ENCODE peak calls at places on chromosomes 13 and 19, in eight cellular contexts. L is PC-3, X is hepatocyte, H is neural progenitor cell, E is OCI-LY7, R is HCT116, Q is GM23338, M is SK-N-SH. F is an unnamed sample. For H3K79me2, the result is how much of the 10 kb centered on the place peaks cover.

GRCh38 chr19:2045501-2046045 is 5.5 kb downstream of the MKNK2 start:
- DNase-seq in X (peak), H (no peak), R (no peak), Q (no peak), M (no peak), E (no peak), L (no peak), F (no peak)

GRCh38 chr13:38308736-38309135 is 40.9 kb upstream of the UFM1 start:
- DNase-seq in X (peak), H (no peak), R (no peak), Q (no peak), L (peak), M (no peak), E (no peak), F (no peak)

GRCh38 chr13:112588490-112589297 is 741 bp upstream of the TUBGCP3 start:
- DNase-seq in M (no peak), L (no peak), Q (no peak), X (no peak), H (no peak), E (no peak), R (no peak), F (no peak)

GRCh38 chr13:45718992-45719391 is 16.9 kb downstream of the CBY2 start:
- DNase-seq in H (peak), R (no peak), Q (peak), L (peak), M (no peak), E (no peak), X (no peak), F (no peak)

GRCh38 chr19:46608178-46608577 is 7.0 kb downstream of the CALM3 start:
- DNase-seq in Q (no peak), H (no peak), E (no peak), X (no peak), M (no peak), R (no peak), L (no peak), F (no peak)

GRCh38 chr19:53463263-53463662 is 4.3 kb upstream of the ZNF813 start:
- DNase-seq in L (no peak), M (peak), X (no peak), H (peak), Q (peak), R (no peak), E (peak), F (no peak)

GRCh38 chr19:5013761-5014160 is 44.8 kb downstream of the KDM4B start:
- DNase-seq in X (no peak), L (no peak), H (no peak), Q (no peak), E (no peak), M (no peak), R (no peak), F (no peak)

GRCh38 chr13:111911141-111911720 is 155.7 kb upstream of the SOX1 start:
- DNase-seq in M (no peak), E (no peak), X (peak), H (no peak), L (no peak), Q (no peak), R (no peak), F (no peak)

GRCh38 chr13:53260594-53260993 is 232.0 kb downstream of the OLFM4 start:
- DNase-seq in E (no peak), M (no peak), L (no peak), Q (no peak), R (no peak), H (no peak), X (no peak), F (no peak)

GRCh38 chr13:30178976-30179375 is 128.4 kb downstream of the KATNAL1 start:
- DNase-seq in M (no peak), X (no peak), E (no peak), R (no peak), L (no peak), H (no peak), Q (no peak), F (no peak)

GRCh38 chr13:98429531-98429930 is 147.4 kb downstream of the STK24 start:
- DNase-seq in R (no peak), Q (no peak), H (no peak), X (no peak), M (no peak), L (no peak), E (no peak), F (no peak)

GRCh38 chr13:29954082-29955043 is 103.9 kb upstream of the UBL3 start:
- DNase-seq in R (no peak), H (no peak), Q (no peak), L (no peak), M (no peak), E (no peak), X (no peak), F (no peak)

GRCh38 chr13:48615017-48615416 is 38.7 kb upstream of the CYSLTR2 start:
- DNase-seq in E (no peak), R (no peak), L (no peak), Q (no peak), H (no peak), M (no peak), X (no peak), F (no peak)

GRCh38 chr19:8361921-8362793 is 1.8 kb upstream of the ANGPTL4 start:
- DNase-seq in M (peak), H (no peak), E (no peak), Q (no peak), X (peak), L (peak), R (peak), F (peak)

GRCh38 chr19:5536337-5536894 is 31.3 kb downstream of the TINCR start:
- DNase-seq in M (peak), E (no peak), L (peak), H (peak), X (peak), R (peak), Q (peak), F (no peak)

GRCh38 chr19:1420590-1420989 is 13.2 kb downstream of the DAZAP1 start:
- DNase-seq in E (no peak), X (no peak), Q (no peak), R (no peak), L (no peak), M (no peak), H (no peak), F (no peak)

GRCh38 chr13:76512676-76513277 is 373.4 kb downstream of the KCTD12 start:
- DNase-seq in X (no peak), M (peak), R (no peak), E (no peak), Q (no peak), H (no peak), L (peak), F (no peak)

GRCh38 chr13:60329221-60329983 is 67.6 kb upstream of the TDRD3 start:
- DNase-seq in R (peak), E (peak), L (peak), X (peak), M (peak), H (peak), Q (peak), F (peak)

GRCh38 chr19:57280913-57281425 is 684 bp downstream of the ZNF460 start:
- DNase-seq in X (peak), M (peak), L (peak), Q (no peak), R (no peak), H (no peak), E (peak), F (peak)

GRCh38 chr13:20402881-20403280 is 122.8 kb downstream of the CRYL1 start:
- DNase-seq in L (no peak), R (no peak), Q (no peak), X (no peak), H (no peak), E (no peak), M (no peak), F (no peak)

GRCh38 chr19:5281588-5281987 is 59.0 kb downstream of the PTPRS start:
- DNase-seq in E (no peak), H (no peak), M (peak), Q (no peak), X (no peak), L (no peak), R (no peak), F (no peak)

GRCh38 chr19:23470873-23471555 is 75.7 kb upstream of the ZNF91 start:
- DNase-seq in L (no peak), M (peak), E (no peak), Q (peak), H (no peak), X (no peak), R (no peak), F (no peak)

GRCh38 chr13:112324121-112324520 is 52.0 kb upstream of the SPACA7 start:
- DNase-seq in R (no peak), M (no peak), H (peak), X (no peak), E (no peak), L (no peak), Q (no peak), F (no peak)

GRCh38 chr13:43289458-43290255 is 266.3 kb downstream of the DNAJC15 start:
- DNase-seq in H (no peak), Q (no peak), E (no peak), M (no peak), L (no peak), X (no peak), R (no peak), F (no peak)

GRCh38 chr13:20118268-20119140 is 42.3 kb downstream of the GJA3 start:
- DNase-seq in X (peak), L (peak), H (peak), R (no peak), M (peak), E (no peak), Q (peak), F (no peak)

GRCh38 chr13:104321756-104322155 is 1255.5 kb upstream of the SLC10A2 start:
- DNase-seq in X (no peak), Q (no peak), M (no peak), H (no peak), R (no peak), L (no peak), E (no peak), F (no peak)

GRCh38 chr13:26471807-26472206 is 85.7 kb upstream of the WASF3 start:
- DNase-seq in H (no peak), Q (no peak), M (no peak), E (no peak), L (no peak), R (no peak), X (no peak), F (no peak)

GRCh38 chr19:31625056-31625455 is 275.8 kb upstream of the TSHZ3 start:
- DNase-seq in Q (no peak), R (no peak), E (no peak), X (no peak), L (no peak), M (no peak), H (no peak), F (no peak)

GRCh38 chr13:30735025-30735967 is at the start of gene ALOX5AP:
- DNase-seq in R (no peak), M (no peak), Q (no peak), X (no peak), H (no peak), E (peak), L (no peak), F (peak)

GRCh38 chr13:91701975-91702374 is 303.6 kb downstream of the GPC5 start:
- DNase-seq in H (no peak), R (no peak), X (no peak), L (no peak), Q (no peak), M (no peak), E (no peak), F (no peak)

GRCh38 chr19:42290523-42291436 is 11.2 kb upstream of the PRR19 start:
- DNase-seq in R (no peak), H (peak), M (peak), Q (peak), X (no peak), E (peak), L (no peak), F (no peak)

GRCh38 chr13:112987625-112988024 is 18.6 kb downstream of the MCF2L start:
- DNase-seq in Q (no peak), X (no peak), R (no peak), M (no peak), H (no peak), E (no peak), L (no peak), F (no peak)

GRCh38 chr19:31110331-31110730 is 238.9 kb downstream of the TSHZ3 start:
- DNase-seq in E (no peak), R (no peak), L (no peak), H (peak), Q (peak), X (peak), M (peak), F (no peak)

GRCh38 chr13:60000081-60000480 is 163.6 kb downstream of the DIAPH3 start:
- DNase-seq in X (no peak), L (no peak), E (no peak), Q (no peak), H (no peak), M (no peak), R (no peak), F (no peak)

GRCh38 chr19:40804783-40805242 is 5.8 kb downstream of the EGLN2 start:
- DNase-seq in L (no peak), R (no peak), M (no peak), Q (no peak), E (peak), X (no peak), H (no peak), F (no peak)
- TF ChIP-seq CTCF in L (peak), R (peak), M (peak), Q (no peak), E (peak), X (no peak), H (peak), F (no peak)

GRCh38 chr13:36819811-36820140 is 754 bp downstream of the RFXAP start:
- DNase-seq in M (no peak), X (peak), L (peak), Q (peak), H (peak), E (no peak), R (no peak), F (no peak)
- TF ChIP-seq EZH2phosphoT487 in M (no peak), X (no peak), L (no peak), Q (no peak), H (no peak), E (no peak), R (no peak), F (no peak)

DNA sequence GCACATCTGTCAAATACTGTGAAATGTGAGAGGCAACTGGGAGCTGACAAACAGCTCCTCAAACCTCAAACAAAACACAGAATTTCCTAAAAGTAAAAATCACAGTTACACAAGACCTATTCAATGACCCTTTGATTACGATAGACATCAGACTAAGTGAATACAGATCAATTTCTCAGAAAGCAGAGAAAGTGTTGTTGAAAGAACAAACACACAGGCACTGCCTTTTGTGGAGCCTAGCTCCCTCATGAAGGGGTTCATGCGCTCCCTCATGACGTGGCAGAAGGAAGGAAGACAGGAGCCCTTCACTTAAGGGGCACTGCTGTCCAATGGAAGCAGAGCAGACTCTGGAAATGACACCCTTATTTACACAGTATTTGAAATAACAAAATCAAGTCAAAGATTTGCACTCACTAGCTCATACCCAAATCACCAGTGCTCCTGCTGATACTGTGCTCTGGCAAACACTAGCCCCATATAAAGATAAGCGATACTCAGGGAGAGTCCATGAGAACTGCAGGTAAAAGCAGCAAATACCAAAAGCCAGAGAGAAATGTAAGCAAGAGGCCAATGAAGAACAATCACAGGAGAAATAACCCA is 144.9 kb downstream of the KLF12 start:
- DNase-seq in L (no peak), Q (no peak), X (peak), H (no peak), M (no peak), R (no peak), E (no peak), F (no peak)
- H3K79me2 ChIP-seq in L (under half), Q (under half), X (under half), H (under half), M (under half), R (under half), E (under half), F (under half)

GRCh38 chr19:14061081-14061749 is 661 bp downstream of the PALM3 start:
- DNase-seq in Q (no peak), H (no peak), X (peak), L (no peak), M (peak), E (no peak), R (no peak), F (no peak)

GRCh38 chr19:14058182-14059092 is 3.4 kb downstream of the PALM3 start:
- DNase-seq in L (no peak), E (no peak), M (peak), X (no peak), Q (no peak), H (no peak), R (no peak), F (no peak)

GRCh38 chr19:14056741-14057356 is 5.0 kb downstream of the PALM3 start:
- DNase-seq in R (no peak), E (no peak), L (no peak), X (no peak), M (peak), H (no peak), Q (peak), F (no peak)

GRCh38 chr19:14059652-14060155 is 2.2 kb downstream of the PALM3 start:
- DNase-seq in R (no peak), Q (no peak), X (peak), H (peak), M (peak), E (no peak), L (no peak), F (no peak)

GRCh38 chr19:14059093-14059480 is 2.8 kb downstream of the PALM3 start:
- DNase-seq in Q (peak), M (peak), H (peak), R (no peak), X (no peak), E (peak), L (no peak), F (no peak)
- TF ChIP-seq CTCF in Q (peak), M (peak), H (peak), R (peak), X (peak), E (peak), L (peak), F (peak)

GRCh38 chr19:19549804-19550453 is 11.9 kb downstream of the CILP2 start:
- DNase-seq in M (no peak), H (no peak), E (no peak), L (no peak), X (no peak), R (no peak), Q (no peak), F (no peak)

GRCh38 chr19:19550972-19551861 is 13.2 kb downstream of the CILP2 start:
- DNase-seq in H (peak), L (no peak), R (no peak), E (no peak), Q (no peak), X (no peak), M (no peak), F (no peak)

GRCh38 chr19:19548915-19549537 is 11.0 kb downstream of the CILP2 start:
- DNase-seq in M (no peak), E (no peak), L (no peak), Q (no peak), X (no peak), R (no peak), H (no peak), F (no peak)

GRCh38 chr19:19551862-19552192 is 13.8 kb downstream of the CILP2 start:
- DNase-seq in H (no peak), M (no peak), X (no peak), L (no peak), Q (no peak), E (no peak), R (no peak), F (no peak)

DNA sequence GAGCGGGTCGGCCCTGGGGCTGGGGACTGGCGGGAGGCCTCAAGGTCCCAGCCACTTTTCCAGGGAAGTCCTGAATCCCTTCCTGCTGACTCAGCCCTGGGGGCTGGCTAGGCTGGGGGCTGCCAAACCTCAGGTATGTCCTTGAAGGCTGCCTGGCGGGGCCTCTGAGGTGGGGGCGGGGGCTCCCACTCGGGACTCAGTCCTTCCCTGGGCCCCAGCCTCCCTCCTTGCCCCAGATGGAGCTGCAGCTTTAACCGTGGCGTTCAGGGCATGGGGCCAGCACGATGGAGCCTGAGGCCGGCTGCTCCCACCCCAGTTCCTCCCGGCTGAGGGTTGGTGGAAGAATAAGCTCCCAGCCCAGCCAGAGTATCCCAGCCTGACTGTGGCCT is 12.4 kb downstream of the CILP2 start:
- DNase-seq in E (no peak), H (no peak), X (peak), Q (no peak), L (peak), R (no peak), M (no peak), F (no peak)
- TF ChIP-seq EZH2phosphoT487 in E (no peak), H (no peak), X (no peak), Q (no peak), L (no peak), R (no peak), M (no peak), F (no peak)

GRCh38 chr19:16085115-16085514 is 8.8 kb downstream of the TPM4 start:
- DNase-seq in R (no peak), X (no peak), M (no peak), L (peak), Q (no peak), H (no peak), E (no peak), F (no peak)
- H3K79me2 ChIP-seq in R (half or more), X (half or more), M (half or more), L (under half), Q (under half), H (half or more), E (under half), F (half or more)

GRCh38 chr19:44308011-44308410 is 3.2 kb upstream of the ZNF235 start:
- DNase-seq in E (no peak), R (no peak), L (peak), M (no peak), Q (no peak), H (no peak), X (no peak), F (no peak)
- TF ChIP-seq CTCF in E (no peak), R (no peak), L (no peak), M (no peak), Q (no peak), H (no peak), X (no peak), F (no peak)

F was measured in MM.1S.